ENCODE peak calls at places on chromosomes 6 and 20, in six cellular contexts. G, I, T, Q, M and O are unnamed samples.
A peak's percentile ranks its signal among the peaks of the same experiment; 100 is the strongest.

GRCh38 chr20:54026300-54027064 is 43.9 kb downstream of the BCAS1 start:
- DNase-seq in G (no peak), I (no peak), T (no peak), Q (no peak), M (no peak), O (no peak)

GRCh38 chr6:161168281-161168891 is 105.5 kb downstream of the AGPAT4 start:
- DNase-seq in G (no peak), I (peak; percentile 38), T (no peak), Q (no peak), M (no peak), O (peak; percentile 69)

GRCh38 chr6:136994782-136995181 is 50.0 kb downstream of the IL20RA start:
- DNase-seq in G (no peak), I (no peak), T (no peak), Q (no peak), M (no peak), O (no peak)

GRCh38 chr6:127342296-127342945 is 988 bp downstream of the ECHDC1 start:
- DNase-seq in G (peak; percentile 11), I (no peak), T (no peak), Q (no peak), M (no peak), O (no peak)

GRCh38 chr6:148747493-148748160 is 797 bp downstream of the UST start:
- DNase-seq in G (peak; percentile 56), I (peak; percentile 21), T (peak; percentile 46), Q (peak; percentile 36), M (peak; percentile 69), O (peak; percentile 56)

GRCh38 chr20:62157387-62158087 is 14.0 kb downstream of the SS18L1 start:
- DNase-seq in G (no peak), I (no peak), T (no peak), Q (no peak), M (no peak), O (no peak)

GRCh38 chr6:110329729-110330436 is 28.3 kb downstream of the METTL24 start:
- DNase-seq in G (no peak), I (no peak), T (no peak), Q (no peak), M (no peak), O (no peak)

GRCh38 chr20:47466193-47466592 is 35.5 kb upstream of the NCOA3 start:
- DNase-seq in G (no peak), I (no peak), T (no peak), Q (no peak), M (no peak), O (no peak)

GRCh38 chr20:32789896-32790750 is 27.9 kb downstream of the DNMT3B start:
- DNase-seq in G (peak; percentile 87), I (peak; percentile 91), T (peak; percentile 89), Q (peak; percentile 70), M (peak; percentile 78), O (peak; percentile 15)

GRCh38 chr6:109087661-109088264 is 6.9 kb downstream of the SESN1 start:
- DNase-seq in G (peak; percentile 31), I (peak; percentile 26), T (no peak), Q (no peak), M (no peak), O (no peak)

GRCh38 chr6:137810554-137811120 is 56.4 kb upstream of the TNFAIP3 start:
- DNase-seq in G (no peak), I (no peak), T (no peak), Q (no peak), M (no peak), O (no peak)

GRCh38 chr20:50302463-50303041 is 111.9 kb downstream of the CEBPB start:
- DNase-seq in G (no peak), I (no peak), T (no peak), Q (no peak), M (no peak), O (no peak)

GRCh38 chr6:23016701-23017100 is 447.3 kb downstream of the HDGFL1 start:
- DNase-seq in G (no peak), I (no peak), T (no peak), Q (no peak), M (no peak), O (no peak)

GRCh38 chr6:110875548-110876169 is 1.1 kb downstream of the AMD1 start:
- DNase-seq in G (peak; percentile 28), I (no peak), T (peak; percentile 37), Q (peak; percentile 48), M (peak; percentile 74), O (no peak)

GRCh38 chr6:130839379-130839778 is 12.2 kb downstream of the SMLR1 start:
- DNase-seq in G (no peak), I (no peak), T (no peak), Q (no peak), M (no peak), O (no peak)

GRCh38 chr6:52392944-52393343 is 27.2 kb upstream of the EFHC1 start:
- DNase-seq in G (no peak), I (no peak), T (no peak), Q (no peak), M (no peak), O (no peak)

GRCh38 chr6:39056191-39056590 is 7.6 kb downstream of the GLP1R start:
- DNase-seq in G (no peak), I (no peak), T (no peak), Q (no peak), M (no peak), O (no peak)

GRCh38 chr20:10792291-10792690 is 118.5 kb upstream of the JAG1 start:
- DNase-seq in G (no peak), I (peak; percentile 14), T (no peak), Q (no peak), M (no peak), O (no peak)